ENCODE peak calls at places on chromosome 12, in nine cellular contexts. Y is K562, B is hepatocyte, M is GM12878, D is endothelial cell of umbilical vein, G is H1, T is mesendoderm, Q is GM23338, N is trophoblast cell. I is an unnamed sample. For H3K79me2, the result is how much of the 10 kb centered on the place peaks cover.

GRCh38 chr12:131828671-131829350 is 618 bp downstream of the MMP17 start:
- DNase-seq in D (no peak), T (peak), M (no peak), N (no peak), G (no peak), Q (peak), B (peak), Y (peak), I (peak)

GRCh38 chr12:109559200-109559505 is 14.2 kb downstream of the MMAB start:
- DNase-seq in Q (no peak), M (no peak), N (no peak), B (no peak), D (no peak), Y (no peak), T (no peak), G (no peak), I (no peak)

GRCh38 chr12:14193623-14194022 is 171.9 kb upstream of the ATF7IP start:
- DNase-seq in Q (peak), D (no peak), B (no peak), M (no peak), G (no peak), T (no peak), Y (no peak), N (no peak), I (no peak)

GRCh38 chr12:71731439-71732356 is 23.0 kb upstream of the RAB21 start:
- DNase-seq in M (no peak), B (peak), T (peak), G (peak), N (peak), Q (peak), Y (no peak), D (no peak), I (no peak)

GRCh38 chr12:6229823-6230222 is 29.6 kb downstream of the CD9 start:
- DNase-seq in T (no peak), G (no peak), D (peak), Y (no peak), N (peak), Q (no peak), M (no peak), B (peak), I (peak)

GRCh38 chr12:108591267-108591980 is 6.5 kb downstream of the TMEM119 start:
- DNase-seq in N (no peak), T (no peak), M (no peak), G (peak), B (no peak), Q (no peak), Y (no peak), D (no peak), I (no peak)

GRCh38 chr12:111442301-111443045 is 36.8 kb downstream of the SH2B3 start:
- DNase-seq in Q (no peak), T (no peak), M (no peak), B (no peak), Y (no peak), N (no peak), D (no peak), G (no peak), I (no peak)

GRCh38 chr12:74440469-74440868 is 97.2 kb upstream of the ATXN7L3B start:
- DNase-seq in G (no peak), T (no peak), M (no peak), Y (no peak), D (no peak), N (no peak), Q (no peak), B (no peak), I (no peak)

GRCh38 chr12:13203028-13203922 is 6.7 kb downstream of the EMP1 start:
- DNase-seq in G (peak), N (no peak), Y (no peak), T (peak), B (no peak), D (peak), M (no peak), Q (peak), I (no peak)

GRCh38 chr12:38998887-38999482 is 93.6 kb upstream of the CPNE8 start:
- DNase-seq in Y (no peak), T (no peak), M (no peak), B (no peak), G (no peak), D (no peak), N (no peak), Q (no peak), I (no peak)

GRCh38 chr12:3416670-3417069 is 74.3 kb upstream of the PRMT8 start:
- DNase-seq in B (no peak), Q (no peak), T (no peak), Y (no peak), D (no peak), G (no peak), N (no peak), M (no peak), I (no peak)

GRCh38 chr12:10455766-10456165 is 2.6 kb upstream of the KLRC1 start:
- DNase-seq in M (no peak), Y (no peak), G (no peak), D (no peak), T (no peak), Q (no peak), N (no peak), B (no peak), I (no peak)

GRCh38 chr12:45131506-45131905 is 80.6 kb upstream of the DBX2 start:
- DNase-seq in N (no peak), B (no peak), Y (no peak), Q (no peak), D (no peak), M (no peak), G (no peak), T (no peak), I (no peak)

GRCh38 chr12:108332791-108333382 is 6.2 kb downstream of the CMKLR1 start:
- DNase-seq in D (peak), Q (no peak), Y (no peak), M (no peak), N (peak), G (no peak), B (no peak), T (peak), I (no peak)

GRCh38 chr12:597926-598568 is 65.2 kb downstream of the NINJ2 start:
- DNase-seq in M (no peak), T (no peak), D (peak), B (no peak), G (no peak), N (no peak), Y (no peak), Q (no peak), I (peak)

DNA sequence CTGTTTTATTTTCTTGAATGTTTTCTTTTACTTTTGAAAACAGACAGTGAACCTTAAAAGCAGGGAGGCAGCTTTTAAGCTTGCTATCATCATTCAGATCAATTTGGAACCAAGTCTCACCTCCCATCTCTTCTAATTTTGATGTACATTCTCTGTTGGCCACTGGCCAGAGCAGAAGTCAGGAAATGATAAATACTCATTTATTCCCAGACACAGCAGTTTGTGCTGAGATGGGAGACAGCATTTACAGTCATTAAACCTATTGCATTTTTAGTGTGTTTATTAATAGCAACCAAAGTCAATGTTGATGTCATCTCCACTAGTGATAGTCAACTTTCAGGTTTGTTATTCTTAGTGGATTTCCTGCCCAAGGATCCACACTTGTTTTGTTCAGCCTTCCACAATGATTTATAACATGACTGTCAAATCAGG is 320.0 kb upstream of the ATP2B1 start:
- DNase-seq in M (no peak), Q (no peak), T (no peak), N (peak), B (no peak), G (no peak), Y (no peak), D (peak), I (peak)
- H3K4me3 ChIP-seq in M (no peak), Q (no peak), T (no peak), N (no peak), B (no peak), G (no peak), Y (no peak), D (no peak), I (no peak)

GRCh38 chr12:51950682-51951198 is 759 bp upstream of the ACVR1B start:
- DNase-seq in D (no peak), T (no peak), M (no peak), G (no peak), B (no peak), Q (no peak), Y (no peak), N (no peak), I (no peak)
- H3K79me2 ChIP-seq in D (under half), T (under half), M (under half), G (under half), B (under half), Q (under half), Y (under half), N (under half), I (under half)

GRCh38 chr12:42692749-42693148 is 103.2 kb upstream of the PRICKLE1 start:
- DNase-seq in N (no peak), Q (peak), D (no peak), B (no peak), G (no peak), T (peak), Y (no peak), M (no peak), I (no peak)
- H3K4me3 ChIP-seq in N (no peak), Q (no peak), D (no peak), B (no peak), G (no peak), T (no peak), Y (no peak), M (no peak), I (no peak)

DNA sequence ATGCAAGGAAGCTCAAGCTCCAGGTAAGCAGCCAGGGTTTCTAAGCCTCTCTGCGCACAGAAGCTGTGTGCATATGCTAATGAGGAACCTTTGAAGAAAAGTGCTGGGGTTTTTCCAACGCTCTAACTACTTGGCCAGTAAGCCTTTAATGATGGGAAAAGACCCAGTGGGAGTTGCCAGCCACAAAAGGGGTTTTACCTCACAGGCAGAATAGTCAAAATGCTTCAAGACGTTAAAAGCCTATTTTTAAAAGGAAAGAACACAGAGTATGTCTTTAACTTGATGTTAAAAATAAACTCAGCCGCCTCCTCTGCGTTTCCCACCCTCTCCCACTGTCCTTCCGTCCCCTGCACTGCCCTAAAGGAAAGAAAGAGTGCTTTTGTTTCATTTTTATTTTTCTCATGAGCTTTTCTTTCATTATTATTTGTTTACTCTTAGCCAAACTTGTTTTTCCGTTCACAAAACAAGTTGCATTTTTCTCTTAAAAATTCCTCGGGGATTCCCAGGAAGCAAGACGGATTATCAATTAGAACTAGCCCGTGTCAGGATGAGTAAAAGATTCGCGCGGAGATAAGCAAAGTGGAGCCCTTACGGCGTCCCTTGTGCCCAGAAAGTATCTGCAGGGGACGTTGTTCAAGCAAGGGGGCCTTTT is 209.8 kb upstream of the NUDT4 start:
- DNase-seq in Q (peak), Y (no peak), B (peak), D (peak), G (no peak), T (peak), M (peak), N (peak), I (no peak)
- H3K79me2 ChIP-seq in Q (under half), Y (under half), B (under half), D (under half), G (under half), T (under half), M (under half), N (under half), I (under half)

DNA sequence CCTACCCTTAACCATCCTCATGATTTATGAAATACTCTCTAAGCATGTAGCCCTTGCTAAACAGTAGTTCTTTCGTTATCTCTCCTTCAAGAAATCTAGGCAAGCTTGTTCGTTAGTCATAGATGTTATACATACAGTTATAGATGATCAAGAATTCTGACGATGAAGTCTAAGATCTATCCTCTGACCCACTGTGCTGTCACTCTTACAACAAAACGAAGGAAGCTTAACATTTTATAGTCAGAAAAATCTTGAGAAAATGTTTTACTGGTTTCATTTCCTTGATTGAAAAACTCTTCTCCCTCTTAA is 68.9 kb downstream of the SPPL3 start:
- DNase-seq in Y (no peak), D (no peak), G (no peak), M (no peak), N (peak), B (no peak), T (no peak), Q (no peak), I (no peak)
- H3K4me3 ChIP-seq in Y (no peak), D (no peak), G (no peak), M (peak), N (no peak), B (no peak), T (no peak), Q (no peak), I (no peak)

DNA sequence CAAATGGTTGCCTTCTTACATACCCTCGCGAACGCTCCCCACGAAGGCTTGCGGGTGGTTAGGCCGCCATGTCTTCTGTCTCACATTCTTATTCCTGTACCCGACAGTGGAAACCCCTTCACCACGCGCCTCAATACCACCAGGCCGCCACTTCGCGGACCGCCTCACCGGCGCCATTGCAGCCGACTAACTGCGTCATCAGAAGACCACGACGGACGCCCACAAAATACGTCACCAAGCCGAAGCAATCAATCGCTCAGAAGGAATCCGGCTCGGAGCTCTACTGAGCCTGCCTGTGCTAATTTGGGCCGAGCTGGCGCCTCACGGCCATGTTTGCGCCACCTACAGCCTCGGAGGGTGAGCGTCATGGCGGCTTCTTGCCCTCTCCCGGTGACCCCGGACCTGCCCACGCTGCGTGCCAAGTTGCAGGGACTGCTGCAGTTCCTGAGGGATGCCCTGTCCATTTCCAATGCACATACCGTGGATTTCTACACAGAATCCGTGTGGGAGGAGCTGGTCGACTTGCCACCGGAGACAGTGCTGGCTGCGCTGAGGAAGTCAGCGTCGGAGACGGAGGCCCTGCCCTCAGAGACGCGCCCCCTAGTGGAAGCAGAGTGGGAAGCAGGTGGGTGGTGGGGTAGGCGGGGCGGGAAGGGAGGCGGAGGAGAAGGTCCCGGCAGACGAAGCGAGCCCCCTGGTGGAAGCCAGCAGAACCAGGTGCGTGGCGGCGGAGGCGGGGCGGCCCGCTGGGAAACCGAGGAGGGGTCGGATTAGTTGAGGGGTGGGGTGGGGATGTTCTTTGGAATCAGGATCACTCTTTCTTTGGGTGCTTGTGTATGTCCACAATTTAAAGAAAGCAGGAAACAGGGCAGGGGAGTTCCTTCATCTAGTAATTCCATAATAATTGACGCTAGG is at the start of the genes CCDC59 and METTL25:
- DNase-seq in Q (peak), G (peak), T (peak), M (peak), Y (peak), B (peak), N (peak), D (peak), I (peak)
- H3K79me2 ChIP-seq in Q (half or more), G (half or more), T (under half), M (under half), Y (under half), B (under half), N (under half), D (under half), I (half or more)

DNA sequence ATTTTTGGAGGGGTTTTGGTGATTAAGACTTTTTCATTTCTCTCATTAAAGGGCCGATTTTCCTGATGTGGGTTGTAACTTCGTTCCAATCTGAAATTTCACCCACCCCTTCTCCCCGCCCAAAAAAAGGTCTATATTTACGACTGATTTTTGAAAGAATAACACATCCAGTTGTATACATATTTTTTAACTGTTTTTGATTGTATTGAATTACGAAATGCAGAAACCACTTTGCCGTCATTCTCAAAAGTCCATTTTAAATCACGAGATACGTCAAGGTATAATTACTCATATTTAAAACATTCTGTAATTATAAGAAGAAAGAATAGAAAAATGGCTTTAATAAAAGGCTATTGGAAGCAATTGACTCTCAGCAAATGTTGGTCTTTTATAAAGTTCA is 520.7 kb downstream of the MED13L start:
- DNase-seq in G (no peak), Q (no peak), T (no peak), M (no peak), B (no peak), N (no peak), Y (no peak), D (no peak), I (no peak)
- H3K4me3 ChIP-seq in G (no peak), Q (no peak), T (no peak), M (no peak), B (no peak), N (no peak), Y (no peak), D (no peak), I (peak)

GRCh38 chr12:24937553-24938244 is 11.2 kb downstream of the BCAT1 start:
- DNase-seq in M (no peak), D (no peak), N (peak), Y (no peak), B (no peak), Q (no peak), T (peak), G (no peak), I (no peak)

GRCh38 chr12:24929953-24930352 is 18.9 kb downstream of the BCAT1 start:
- DNase-seq in B (no peak), D (no peak), Q (peak), M (no peak), Y (no peak), G (peak), N (no peak), T (peak), I (no peak)

GRCh38 chr12:24938341-24938740 is 10.6 kb downstream of the BCAT1 start:
- DNase-seq in G (no peak), D (no peak), B (no peak), Y (no peak), Q (no peak), N (no peak), M (no peak), T (no peak), I (no peak)

GRCh38 chr12:24931666-24932405 is 17.1 kb downstream of the BCAT1 start:
- DNase-seq in Q (no peak), M (peak), G (no peak), D (peak), B (no peak), N (no peak), Y (no peak), T (no peak), I (no peak)

DNA sequence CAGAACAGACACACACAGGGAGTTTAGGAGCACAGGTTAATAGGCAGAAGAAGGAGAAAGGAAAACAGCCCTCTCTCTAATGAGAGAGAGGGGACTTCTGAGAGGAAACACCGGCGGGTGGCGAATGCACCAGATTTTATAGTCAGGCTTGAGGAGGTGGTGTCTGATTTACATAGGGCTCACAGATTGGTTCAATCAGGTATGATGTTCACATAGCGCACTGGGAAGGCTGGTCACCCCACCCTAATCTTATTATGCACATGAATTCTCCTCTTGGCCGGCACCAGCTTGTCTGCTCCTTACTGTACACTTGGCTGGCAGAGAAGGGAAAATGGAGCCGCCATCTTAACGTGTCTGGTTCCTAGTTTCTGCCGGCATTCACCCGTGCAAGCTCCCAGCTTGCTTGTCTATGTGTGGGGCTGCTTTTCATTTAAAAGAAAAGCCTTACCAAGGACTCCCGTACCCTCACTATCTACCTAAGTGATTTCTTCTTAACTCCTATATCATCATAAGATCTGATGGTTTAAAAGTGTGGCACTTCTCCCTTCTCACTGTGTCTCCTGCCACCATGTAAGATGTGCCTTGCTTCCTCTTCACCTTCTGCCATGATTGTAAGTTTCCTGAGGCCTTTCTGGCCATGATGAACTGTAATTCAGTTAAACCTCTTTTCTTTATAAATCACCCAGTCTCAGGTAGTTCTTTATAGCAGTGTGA is 15.1 kb downstream of the BCAT1 start:
- DNase-seq in D (no peak), B (no peak), Y (no peak), N (no peak), T (no peak), G (no peak), M (no peak), Q (no peak), I (no peak)
- H3K79me2 ChIP-seq in D (half or more), B (under half), Y (half or more), N (under half), T (half or more), G (half or more), M (under half), Q (half or more), I (under half)

DNA sequence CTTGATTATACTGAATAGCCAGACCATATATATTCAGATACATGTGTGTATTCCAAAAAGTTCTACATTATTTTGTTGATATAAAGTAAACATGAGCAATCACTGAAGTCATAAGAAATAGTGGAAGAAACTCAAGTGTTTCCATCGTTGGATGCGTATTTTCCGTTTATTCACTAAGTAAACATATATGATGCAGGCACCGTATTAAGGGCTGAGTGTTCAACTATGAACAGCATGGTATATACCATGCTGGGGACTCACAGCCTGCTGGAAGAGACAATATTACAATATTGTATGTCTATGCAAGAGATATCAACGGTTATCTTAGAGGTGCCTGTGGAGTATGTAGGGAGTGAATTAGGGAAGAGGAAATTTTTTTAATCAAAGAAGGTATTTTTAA is 1.2 kb downstream of the PYROXD1 start:
- DNase-seq in D (no peak), N (peak), Y (no peak), T (no peak), B (no peak), M (no peak), Q (no peak), G (no peak), I (no peak)
- H3K4me3 ChIP-seq in D (no peak), N (no peak), Y (peak), T (no peak), B (peak), M (peak), Q (peak), G (peak), I (peak)

I was measured in mammary epithelial cell.